ENCODE peak calls at places on chromosome 16, in eight cellular contexts. One of them, this sample, is unnamed.

GRCh38 chr16:58670946-58671583 is 13.5 kb downstream of the SLC38A7 start:
- DNase-seq in BE2C: no peak
- DNase-seq in tibial nerve: no peak
- DNase-seq in PC-9: no peak
- DNase-seq in AG09309: no peak
- DNase-seq in cardiac fibroblast: no peak
- DNase-seq in foreskin fibroblast: no peak
- DNase-seq in Peyer's patch: no peak
- DNase-seq in this sample: no peak

GRCh38 chr16:8717892-8718400 is 43.5 kb downstream of the ABAT start:
- DNase-seq in AG09309: no peak
- DNase-seq in Peyer's patch: no peak
- DNase-seq in PC-9: no peak
- DNase-seq in BE2C: no peak
- DNase-seq in foreskin fibroblast: no peak
- DNase-seq in tibial nerve: no peak
- DNase-seq in cardiac fibroblast: no peak
- DNase-seq in this sample: no peak

GRCh38 chr16:88688013-88688778 is 1.9 kb upstream of the SNAI3 start:
- DNase-seq in cardiac fibroblast: no peak
- DNase-seq in foreskin fibroblast: no peak
- DNase-seq in BE2C: no peak
- DNase-seq in AG09309: no peak
- DNase-seq in PC-9: peak
- DNase-seq in tibial nerve: no peak
- DNase-seq in Peyer's patch: no peak
- DNase-seq in this sample: no peak

GRCh38 chr16:27378871-27379580 is 22.9 kb upstream of the IL21R start:
- DNase-seq in BE2C: no peak
- DNase-seq in PC-9: no peak
- DNase-seq in tibial nerve: no peak
- DNase-seq in foreskin fibroblast: peak
- DNase-seq in cardiac fibroblast: no peak
- DNase-seq in Peyer's patch: peak
- DNase-seq in AG09309: no peak
- DNase-seq in this sample: no peak

GRCh38 chr16:19001788-19002187 is 18.1 kb downstream of the TMC7 start:
- DNase-seq in tibial nerve: no peak
- DNase-seq in PC-9: no peak
- DNase-seq in BE2C: no peak
- DNase-seq in Peyer's patch: no peak
- DNase-seq in foreskin fibroblast: peak
- DNase-seq in AG09309: peak
- DNase-seq in cardiac fibroblast: peak
- DNase-seq in this sample: peak

GRCh38 chr16:68324780-68325357 is 14.1 kb downstream of the PRMT7 start:
- DNase-seq in AG09309: no peak
- DNase-seq in foreskin fibroblast: no peak
- DNase-seq in cardiac fibroblast: no peak
- DNase-seq in Peyer's patch: no peak
- DNase-seq in BE2C: no peak
- DNase-seq in tibial nerve: no peak
- DNase-seq in PC-9: no peak
- DNase-seq in this sample: peak

GRCh38 chr16:52069866-52070265 is 477.1 kb downstream of the TOX3 start:
- DNase-seq in tibial nerve: no peak
- DNase-seq in Peyer's patch: no peak
- DNase-seq in BE2C: no peak
- DNase-seq in PC-9: no peak
- DNase-seq in foreskin fibroblast: no peak
- DNase-seq in AG09309: no peak
- DNase-seq in cardiac fibroblast: peak
- DNase-seq in this sample: peak

GRCh38 chr16:20766294-20766693 is 2.5 kb downstream of the ACSM3 start:
- DNase-seq in AG09309: no peak
- DNase-seq in cardiac fibroblast: no peak
- DNase-seq in BE2C: no peak
- DNase-seq in foreskin fibroblast: no peak
- DNase-seq in tibial nerve: no peak
- DNase-seq in Peyer's patch: no peak
- DNase-seq in PC-9: no peak
- DNase-seq in this sample: no peak

GRCh38 chr16:200388-200787 is 20.1 kb downstream of the HBQ1 start:
- DNase-seq in cardiac fibroblast: peak
- DNase-seq in PC-9: no peak
- DNase-seq in Peyer's patch: no peak
- DNase-seq in tibial nerve: no peak
- DNase-seq in AG09309: peak
- DNase-seq in foreskin fibroblast: peak
- DNase-seq in BE2C: no peak
- DNase-seq in this sample: peak

GRCh38 chr16:64362193-64362592 is 759.7 kb downstream of the CDH11 start:
- DNase-seq in cardiac fibroblast: no peak
- DNase-seq in Peyer's patch: no peak
- DNase-seq in AG09309: no peak
- DNase-seq in PC-9: no peak
- DNase-seq in tibial nerve: no peak
- DNase-seq in BE2C: peak
- DNase-seq in foreskin fibroblast: peak
- DNase-seq in this sample: peak

GRCh38 chr16:64730261-64730660 is 391.6 kb downstream of the CDH11 start:
- DNase-seq in cardiac fibroblast: no peak
- DNase-seq in PC-9: no peak
- DNase-seq in AG09309: no peak
- DNase-seq in tibial nerve: no peak
- DNase-seq in Peyer's patch: no peak
- DNase-seq in BE2C: no peak
- DNase-seq in foreskin fibroblast: peak
- DNase-seq in this sample: no peak

GRCh38 chr16:7408700-7409340 is 76.2 kb downstream of the RBFOX1 start:
- DNase-seq in AG09309: no peak
- DNase-seq in foreskin fibroblast: no peak
- DNase-seq in Peyer's patch: no peak
- DNase-seq in tibial nerve: no peak
- DNase-seq in cardiac fibroblast: no peak
- DNase-seq in BE2C: no peak
- DNase-seq in PC-9: no peak
- DNase-seq in this sample: no peak

GRCh38 chr16:85646358-85646907 is 33.3 kb downstream of the GSE1 start:
- DNase-seq in AG09309: no peak
- DNase-seq in Peyer's patch: no peak
- DNase-seq in cardiac fibroblast: no peak
- DNase-seq in tibial nerve: no peak
- DNase-seq in PC-9: no peak
- DNase-seq in foreskin fibroblast: no peak
- DNase-seq in BE2C: no peak
- DNase-seq in this sample: no peak

GRCh38 chr16:10886739-10887269 is 9.8 kb downstream of the CIITA start:
- DNase-seq in BE2C: no peak
- DNase-seq in AG09309: no peak
- DNase-seq in tibial nerve: no peak
- DNase-seq in PC-9: no peak
- DNase-seq in foreskin fibroblast: no peak
- DNase-seq in Peyer's patch: no peak
- DNase-seq in cardiac fibroblast: no peak
- DNase-seq in this sample: no peak

GRCh38 chr16:50269769-50270509 is 3.6 kb downstream of the ADCY7 start:
- DNase-seq in tibial nerve: no peak
- DNase-seq in Peyer's patch: peak
- DNase-seq in AG09309: no peak
- DNase-seq in BE2C: no peak
- DNase-seq in PC-9: no peak
- DNase-seq in cardiac fibroblast: no peak
- DNase-seq in foreskin fibroblast: no peak
- DNase-seq in this sample: no peak

GRCh38 chr16:75107505-75107904 is 9.1 kb downstream of the LDHD start:
- DNase-seq in tibial nerve: no peak
- DNase-seq in AG09309: no peak
- DNase-seq in Peyer's patch: no peak
- DNase-seq in PC-9: no peak
- DNase-seq in foreskin fibroblast: no peak
- DNase-seq in cardiac fibroblast: no peak
- DNase-seq in BE2C: no peak
- DNase-seq in this sample: no peak

GRCh38 chr16:47317465-47318240 is 143.2 kb downstream of the ITFG1 start:
- DNase-seq in cardiac fibroblast: no peak
- DNase-seq in foreskin fibroblast: peak
- DNase-seq in tibial nerve: no peak
- DNase-seq in BE2C: no peak
- DNase-seq in PC-9: no peak
- DNase-seq in Peyer's patch: no peak
- DNase-seq in AG09309: no peak
- DNase-seq in this sample: no peak

DNA sequence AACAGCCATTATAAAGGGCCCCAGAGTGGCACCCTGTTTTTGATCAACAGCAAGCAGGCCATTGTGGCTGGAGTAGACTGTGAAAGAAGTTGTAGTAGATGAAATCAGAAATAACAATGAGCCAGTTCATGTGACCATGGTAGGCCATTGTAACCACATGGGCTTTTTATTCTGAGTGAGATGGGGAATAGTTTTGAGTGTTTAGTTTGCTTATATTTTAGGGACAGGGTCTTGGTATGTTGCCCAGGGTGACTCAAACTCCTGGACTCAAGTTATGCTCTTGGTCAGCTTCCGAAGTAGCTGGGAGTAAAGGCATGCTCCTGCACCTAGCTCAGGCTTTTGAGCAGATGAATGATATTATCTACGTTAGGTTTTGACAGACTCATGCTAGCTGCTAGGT is 12.0 kb downstream of the CBFB start:
- DNase-seq in PC-9: no peak
- DNase-seq in foreskin fibroblast: peak
- DNase-seq in tibial nerve: no peak
- DNase-seq in Peyer's patch: no peak
- DNase-seq in AG09309: no peak
- DNase-seq in cardiac fibroblast: peak
- DNase-seq in BE2C: no peak
- DNase-seq in this sample: peak
- TF ChIP-seq CTCF in PC-9: no peak
- TF ChIP-seq CTCF in foreskin fibroblast: no peak
- TF ChIP-seq CTCF in tibial nerve: no peak
- TF ChIP-seq CTCF in Peyer's patch: no peak
- TF ChIP-seq CTCF in AG09309: no peak
- TF ChIP-seq CTCF in cardiac fibroblast: no peak
- TF ChIP-seq CTCF in BE2C: no peak
- TF ChIP-seq CTCF in this sample: no peak

DNA sequence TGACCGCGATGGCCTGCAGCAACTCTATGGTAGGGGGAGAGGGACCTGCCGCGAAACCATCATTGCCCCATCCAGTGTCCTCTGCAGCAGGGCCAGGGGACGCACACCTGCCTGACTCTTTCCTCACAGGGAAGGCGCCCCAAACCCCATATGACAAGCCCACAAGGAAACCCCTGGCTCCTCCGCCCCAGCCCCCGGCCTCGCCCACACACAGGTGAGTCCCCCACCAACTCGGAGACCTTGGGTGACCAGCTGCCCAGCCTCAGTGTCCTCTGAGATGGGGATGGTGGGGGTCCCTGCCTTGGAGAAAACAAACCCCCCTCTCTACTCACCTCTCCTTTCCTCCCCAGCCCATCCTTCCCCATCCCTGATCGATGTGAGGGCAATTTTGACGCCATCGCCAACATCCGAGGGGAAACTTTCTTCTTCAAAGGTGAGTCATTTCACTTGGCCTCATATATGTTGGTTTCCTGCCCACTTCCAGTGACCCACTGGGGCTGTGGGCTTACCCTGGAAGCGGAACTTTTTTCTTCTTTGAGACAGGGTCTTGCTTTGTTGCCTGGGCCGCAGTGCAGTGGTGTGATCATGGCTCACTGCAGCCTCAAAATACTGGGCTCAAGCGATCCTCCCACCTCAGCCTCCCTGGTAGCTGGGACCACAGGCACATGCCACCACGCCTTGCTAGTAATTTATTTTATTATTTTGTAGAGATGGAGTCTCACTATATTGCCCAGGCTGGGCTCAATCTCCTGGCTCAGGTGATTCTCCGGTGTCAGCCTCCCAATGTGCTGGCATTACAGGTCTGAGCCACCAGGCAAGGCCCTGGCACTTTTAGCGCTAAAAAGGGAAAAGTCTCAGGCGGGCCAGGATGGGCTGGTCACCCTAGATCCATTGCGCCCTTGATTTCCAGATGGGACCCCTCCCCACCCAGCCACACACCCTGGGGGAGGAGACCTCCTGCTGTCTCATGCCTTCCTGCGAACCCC is 8.0 kb upstream of the IL32 start:
- DNase-seq in cardiac fibroblast: no peak
- DNase-seq in foreskin fibroblast: no peak
- DNase-seq in PC-9: no peak
- DNase-seq in BE2C: no peak
- DNase-seq in Peyer's patch: no peak
- DNase-seq in AG09309: no peak
- DNase-seq in tibial nerve: no peak
- DNase-seq in this sample: no peak
- H3K4me3 ChIP-seq in cardiac fibroblast: peak
- H3K4me3 ChIP-seq in foreskin fibroblast: peak
- H3K4me3 ChIP-seq in PC-9: peak
- H3K4me3 ChIP-seq in BE2C: no peak
- H3K4me3 ChIP-seq in Peyer's patch: peak
- H3K4me3 ChIP-seq in AG09309: no peak
- H3K4me3 ChIP-seq in tibial nerve: peak
- H3K4me3 ChIP-seq in this sample: no peak

DNA sequence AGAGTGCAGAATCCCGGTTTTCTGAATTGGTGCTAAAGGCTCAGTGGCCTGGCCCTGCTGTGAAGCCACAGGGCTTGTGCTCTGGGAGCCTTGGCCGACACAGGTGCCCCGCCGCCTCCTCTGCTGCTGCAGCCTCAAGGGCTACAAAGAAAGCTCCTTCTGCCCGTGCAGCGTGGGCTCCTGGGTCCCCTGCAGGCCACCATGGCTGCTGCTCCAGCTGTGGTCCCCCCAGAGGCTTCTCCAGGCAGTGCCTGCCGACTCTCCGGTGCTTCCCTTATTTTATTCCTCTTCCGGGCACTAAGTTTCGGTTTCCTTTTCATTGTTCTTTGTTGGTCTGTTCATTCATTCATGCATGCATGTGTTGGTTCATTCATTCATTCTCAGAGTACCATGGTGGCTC is 53.1 kb downstream of the CMIP start:
- DNase-seq in PC-9: no peak
- DNase-seq in cardiac fibroblast: no peak
- DNase-seq in Peyer's patch: no peak
- DNase-seq in foreskin fibroblast: no peak
- DNase-seq in BE2C: no peak
- DNase-seq in tibial nerve: no peak
- DNase-seq in AG09309: no peak
- DNase-seq in this sample: no peak
- TF ChIP-seq CTCF in PC-9: no peak
- TF ChIP-seq CTCF in cardiac fibroblast: no peak
- TF ChIP-seq CTCF in Peyer's patch: peak
- TF ChIP-seq CTCF in foreskin fibroblast: no peak
- TF ChIP-seq CTCF in BE2C: no peak
- TF ChIP-seq CTCF in tibial nerve: peak
- TF ChIP-seq CTCF in AG09309: no peak
- TF ChIP-seq CTCF in this sample: no peak

DNA sequence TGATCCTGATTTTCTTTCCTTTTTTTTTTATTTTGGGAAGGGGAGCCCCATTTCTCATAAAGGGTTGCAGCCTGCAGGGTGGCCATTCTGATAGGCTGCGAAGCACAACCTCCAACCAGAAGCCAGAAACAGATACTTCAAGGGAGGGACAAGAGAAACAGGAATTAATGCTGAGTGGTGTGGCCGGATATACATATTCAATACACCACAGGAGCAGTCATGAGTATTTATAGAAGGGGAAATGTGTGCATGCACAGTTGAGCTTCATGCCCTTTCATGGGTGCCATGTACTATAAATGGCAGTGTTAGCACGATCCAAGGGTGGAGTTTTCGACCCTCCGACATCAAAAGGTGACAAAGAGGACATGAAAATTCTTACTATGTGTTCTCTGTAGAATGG is 320.8 kb downstream of the CBLN1 start:
- DNase-seq in cardiac fibroblast: no peak
- DNase-seq in foreskin fibroblast: no peak
- DNase-seq in tibial nerve: no peak
- DNase-seq in Peyer's patch: no peak
- DNase-seq in PC-9: no peak
- DNase-seq in AG09309: no peak
- DNase-seq in BE2C: no peak
- DNase-seq in this sample: no peak
- H3K4me3 ChIP-seq in cardiac fibroblast: no peak
- H3K4me3 ChIP-seq in foreskin fibroblast: no peak
- H3K4me3 ChIP-seq in tibial nerve: no peak
- H3K4me3 ChIP-seq in Peyer's patch: no peak
- H3K4me3 ChIP-seq in PC-9: no peak
- H3K4me3 ChIP-seq in AG09309: no peak
- H3K4me3 ChIP-seq in BE2C: no peak
- H3K4me3 ChIP-seq in this sample: no peak

This sample was measured in fibroblast of mammary gland.